ENCODE peak calls at places on chromosomes 5 and 9, in five cellular contexts. One of them, this sample, is unnamed.
A peak's percentile ranks its signal among the peaks of the same experiment; 100 is the strongest.

GRCh38 chr5:171801-172331 is 19.4 kb upstream of the LRRC14B start:
- DNase-seq in Peyer's patch: peak; percentile 34
- DNase-seq in AG10803: no peak
- DNase-seq in neural crest cell: no peak
- DNase-seq in IMR-90: no peak
- DNase-seq in this sample: no peak

GRCh38 chr5:123209163-123210013 is 120.3 kb downstream of the PRDM6 start:
- DNase-seq in Peyer's patch: no peak
- DNase-seq in AG10803: peak; percentile 78
- DNase-seq in IMR-90: peak; percentile 96
- DNase-seq in neural crest cell: no peak
- DNase-seq in this sample: peak; percentile 62

GRCh38 chr9:33044677-33045282 is 19.7 kb downstream of the DNAJA1 start:
- DNase-seq in Peyer's patch: peak; percentile 57
- DNase-seq in neural crest cell: no peak
- DNase-seq in AG10803: peak; percentile 3
- DNase-seq in IMR-90: no peak
- DNase-seq in this sample: no peak

GRCh38 chr5:160311491-160312138 is 749 bp downstream of the CCNJL start:
- DNase-seq in AG10803: no peak
- DNase-seq in neural crest cell: peak; percentile 26
- DNase-seq in Peyer's patch: no peak
- DNase-seq in IMR-90: no peak
- DNase-seq in this sample: no peak

GRCh38 chr5:97499605-97500004 is 316.6 kb upstream of the RIOK2 start:
- DNase-seq in neural crest cell: no peak
- DNase-seq in Peyer's patch: no peak
- DNase-seq in AG10803: peak; percentile 41
- DNase-seq in IMR-90: no peak
- DNase-seq in this sample: no peak

GRCh38 chr5:169003721-169004481 is 297.0 kb downstream of the SLIT3 start:
- DNase-seq in AG10803: no peak
- DNase-seq in neural crest cell: no peak
- DNase-seq in IMR-90: no peak
- DNase-seq in Peyer's patch: no peak
- DNase-seq in this sample: no peak

GRCh38 chr5:77957-78804 is 13.8 kb upstream of the PLEKHG4B start:
- DNase-seq in AG10803: peak; percentile 45
- DNase-seq in IMR-90: peak; percentile 24
- DNase-seq in neural crest cell: no peak
- DNase-seq in Peyer's patch: peak; percentile 47
- DNase-seq in this sample: peak; percentile 34

GRCh38 chr9:124344291-124345050 is 70.8 kb downstream of the PSMB7 start:
- DNase-seq in AG10803: no peak
- DNase-seq in neural crest cell: no peak
- DNase-seq in Peyer's patch: no peak
- DNase-seq in IMR-90: no peak
- DNase-seq in this sample: no peak

GRCh38 chr5:91849069-91849468 is 466.0 kb upstream of the ARRDC3 start:
- DNase-seq in neural crest cell: no peak
- DNase-seq in IMR-90: no peak
- DNase-seq in Peyer's patch: no peak
- DNase-seq in AG10803: peak; percentile 38
- DNase-seq in this sample: no peak

GRCh38 chr5:61816146-61816545 is 484.1 kb downstream of the ZSWIM6 start:
- DNase-seq in Peyer's patch: no peak
- DNase-seq in AG10803: no peak
- DNase-seq in IMR-90: no peak
- DNase-seq in neural crest cell: no peak
- DNase-seq in this sample: no peak

GRCh38 chr5:61815343-61815742 is 483.3 kb downstream of the ZSWIM6 start:
- DNase-seq in AG10803: no peak
- DNase-seq in IMR-90: no peak
- DNase-seq in neural crest cell: no peak
- DNase-seq in Peyer's patch: no peak
- DNase-seq in this sample: no peak

GRCh38 chr5:61821561-61821960 is 484.4 kb upstream of the KIF2A start:
- DNase-seq in neural crest cell: no peak
- DNase-seq in IMR-90: no peak
- DNase-seq in Peyer's patch: no peak
- DNase-seq in AG10803: no peak
- DNase-seq in this sample: no peak

GRCh38 chr5:61816585-61817450 is 484.8 kb downstream of the ZSWIM6 start:
- DNase-seq in IMR-90: no peak
- DNase-seq in neural crest cell: no peak
- DNase-seq in Peyer's patch: no peak
- DNase-seq in AG10803: no peak
- DNase-seq in this sample: no peak

DNA sequence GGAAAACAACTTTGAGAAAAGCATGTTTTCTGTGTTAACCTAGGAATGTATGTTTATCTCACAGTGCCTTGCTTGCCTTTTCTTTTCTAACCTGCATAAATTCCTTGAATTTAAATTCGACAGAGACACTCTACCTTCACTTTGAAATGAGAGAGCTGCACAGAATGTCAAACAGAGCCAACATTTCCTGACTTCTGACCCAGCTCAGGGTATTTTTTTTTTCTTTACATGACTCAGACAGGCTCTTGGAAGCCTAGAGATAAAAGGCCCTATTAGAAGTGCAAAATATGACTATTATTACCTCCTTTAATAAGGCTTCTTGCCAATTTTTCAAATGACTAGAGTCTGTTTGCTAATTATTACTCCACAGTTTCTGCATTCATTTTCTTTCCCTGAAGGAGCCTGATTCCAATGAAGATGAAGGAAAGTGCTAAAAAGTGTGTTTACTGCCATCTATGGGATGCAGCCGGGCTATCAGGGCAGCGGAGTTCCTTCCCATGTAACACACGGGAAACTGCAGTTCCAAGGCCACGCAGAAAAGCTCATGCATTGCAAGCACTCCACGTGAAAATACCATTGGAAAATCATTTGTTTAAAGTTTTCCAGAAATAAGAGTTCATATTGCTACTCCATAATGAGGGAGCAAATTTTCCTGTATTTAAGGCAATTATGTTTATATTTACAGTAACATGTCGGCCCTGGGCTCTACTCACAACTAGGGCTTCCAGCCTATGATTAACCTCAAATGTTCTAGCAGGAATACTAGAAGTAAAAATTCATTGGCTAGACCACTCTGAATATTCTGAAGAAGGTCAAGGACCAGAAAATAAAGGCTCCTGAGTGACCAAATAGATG is 485.6 kb downstream of the ZSWIM6 start:
- DNase-seq in IMR-90: peak; percentile 39
- DNase-seq in neural crest cell: peak; percentile 40
- DNase-seq in Peyer's patch: peak; percentile 74
- DNase-seq in AG10803: peak; percentile 54
- DNase-seq in this sample: peak; percentile 13
- TF ChIP-seq CTCF in IMR-90: peak; percentile 57
- TF ChIP-seq CTCF in neural crest cell: peak; percentile 73
- TF ChIP-seq CTCF in Peyer's patch: peak; percentile 72
- TF ChIP-seq CTCF in AG10803: peak; percentile 82
- TF ChIP-seq CTCF in this sample: peak; percentile 78

GRCh38 chr9:1434082-1434481 is 383.9 kb downstream of the DMRT2 start:
- DNase-seq in AG10803: peak; percentile 1
- DNase-seq in neural crest cell: no peak
- DNase-seq in IMR-90: no peak
- DNase-seq in Peyer's patch: no peak
- DNase-seq in this sample: no peak
- TF ChIP-seq CTCF in AG10803: peak; percentile 29
- TF ChIP-seq CTCF in neural crest cell: peak; percentile 33
- TF ChIP-seq CTCF in IMR-90: no peak
- TF ChIP-seq CTCF in Peyer's patch: no peak
- TF ChIP-seq CTCF in this sample: peak; percentile 4

GRCh38 chr5:7589800-7590199 is 193.9 kb downstream of the ADCY2 start:
- DNase-seq in Peyer's patch: no peak
- DNase-seq in IMR-90: no peak
- DNase-seq in neural crest cell: no peak
- DNase-seq in AG10803: no peak
- DNase-seq in this sample: no peak

GRCh38 chr5:7597058-7597457 is 201.1 kb downstream of the ADCY2 start:
- DNase-seq in neural crest cell: no peak
- DNase-seq in IMR-90: no peak
- DNase-seq in Peyer's patch: no peak
- DNase-seq in AG10803: no peak
- DNase-seq in this sample: no peak

GRCh38 chr5:7592910-7593309 is 197.0 kb downstream of the ADCY2 start:
- DNase-seq in Peyer's patch: no peak
- DNase-seq in AG10803: peak; percentile 1
- DNase-seq in IMR-90: no peak
- DNase-seq in neural crest cell: peak; percentile 26
- DNase-seq in this sample: no peak
- TF ChIP-seq CTCF in Peyer's patch: no peak
- TF ChIP-seq CTCF in AG10803: peak; percentile 40
- TF ChIP-seq CTCF in IMR-90: no peak
- TF ChIP-seq CTCF in neural crest cell: peak; percentile 58
- TF ChIP-seq CTCF in this sample: peak; percentile 16

DNA sequence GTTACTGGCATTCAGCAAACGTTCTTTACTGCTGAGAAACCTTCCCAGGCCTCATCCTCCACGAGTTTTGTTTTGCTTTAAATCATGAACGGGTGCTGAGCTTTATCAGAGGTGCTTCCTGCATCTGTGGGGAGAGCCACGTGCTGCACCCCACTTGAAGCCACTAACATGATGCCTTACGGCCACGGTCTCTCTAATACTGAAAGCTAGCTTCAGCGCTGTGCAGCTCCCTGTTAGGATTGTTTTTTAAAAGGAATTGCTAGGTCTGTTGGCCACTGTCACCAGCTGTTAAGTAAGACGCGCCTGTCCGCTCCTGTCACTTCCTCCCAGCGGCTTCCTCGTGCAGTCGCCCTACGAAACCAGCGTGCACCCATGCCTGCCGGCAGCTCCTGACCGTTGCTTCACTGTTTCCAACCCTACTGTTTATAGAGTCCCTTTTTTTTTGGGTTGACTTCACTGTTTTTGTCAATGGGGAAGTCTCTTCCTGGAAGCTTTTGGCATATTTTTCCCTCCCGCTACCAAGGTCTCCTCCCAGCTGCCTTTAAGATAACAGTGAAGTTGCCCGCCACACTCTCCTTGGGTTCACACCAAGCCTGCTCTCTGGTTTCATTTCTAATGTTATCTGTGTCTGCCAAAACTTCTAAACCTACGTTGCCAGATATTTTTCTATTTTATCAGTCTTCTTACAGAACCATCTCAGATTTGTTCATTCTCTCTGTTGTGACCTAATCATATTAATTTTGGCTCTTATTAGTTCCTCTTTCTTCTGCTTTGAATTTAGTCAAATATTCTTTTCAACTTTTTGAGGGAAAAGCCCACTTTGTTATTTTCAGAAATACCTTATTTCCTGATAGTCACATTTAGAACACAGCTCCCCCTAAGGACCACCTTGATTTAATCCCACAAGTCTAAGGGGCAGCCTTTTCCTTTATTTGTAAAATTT is 20.2 kb downstream of the LPCAT1 start:
- DNase-seq in AG10803: no peak
- DNase-seq in IMR-90: peak; percentile 28
- DNase-seq in Peyer's patch: peak; percentile 80
- DNase-seq in neural crest cell: no peak
- DNase-seq in this sample: no peak
- TF ChIP-seq CTCF in AG10803: no peak
- TF ChIP-seq CTCF in IMR-90: no peak
- TF ChIP-seq CTCF in Peyer's patch: no peak
- TF ChIP-seq CTCF in neural crest cell: no peak
- TF ChIP-seq CTCF in this sample: no peak

GRCh38 chr9:133199648-133200321 is 9.3 kb downstream of the OBP2B start:
- DNase-seq in Peyer's patch: no peak
- DNase-seq in neural crest cell: no peak
- DNase-seq in AG10803: peak; percentile 9
- DNase-seq in IMR-90: no peak
- DNase-seq in this sample: no peak
- TF ChIP-seq CTCF in Peyer's patch: peak; percentile 4
- TF ChIP-seq CTCF in neural crest cell: no peak
- TF ChIP-seq CTCF in AG10803: no peak
- TF ChIP-seq CTCF in IMR-90: no peak
- TF ChIP-seq CTCF in this sample: no peak

GRCh38 chr5:116756531-116756930 is 181.9 kb upstream of the SEMA6A start:
- DNase-seq in IMR-90: no peak
- DNase-seq in Peyer's patch: no peak
- DNase-seq in neural crest cell: no peak
- DNase-seq in AG10803: no peak
- DNase-seq in this sample: no peak
- TF ChIP-seq CTCF in IMR-90: no peak
- TF ChIP-seq CTCF in Peyer's patch: no peak
- TF ChIP-seq CTCF in neural crest cell: no peak
- TF ChIP-seq CTCF in AG10803: no peak
- TF ChIP-seq CTCF in this sample: no peak

GRCh38 chr5:116032991-116033390 is 719 bp downstream of the ARL14EPL start:
- DNase-seq in IMR-90: no peak
- DNase-seq in Peyer's patch: no peak
- DNase-seq in neural crest cell: no peak
- DNase-seq in AG10803: no peak
- DNase-seq in this sample: no peak

GRCh38 chr5:116038817-116039216 is 6.5 kb downstream of the ARL14EPL start:
- DNase-seq in AG10803: no peak
- DNase-seq in Peyer's patch: peak; percentile 67
- DNase-seq in IMR-90: no peak
- DNase-seq in neural crest cell: no peak
- DNase-seq in this sample: no peak

GRCh38 chr5:116035123-116035522 is 2.9 kb downstream of the ARL14EPL start:
- DNase-seq in AG10803: no peak
- DNase-seq in neural crest cell: no peak
- DNase-seq in Peyer's patch: no peak
- DNase-seq in IMR-90: no peak
- DNase-seq in this sample: no peak

GRCh38 chr5:116042375-116042774 is 10.1 kb downstream of the ARL14EPL start:
- DNase-seq in neural crest cell: no peak
- DNase-seq in Peyer's patch: no peak
- DNase-seq in IMR-90: no peak
- DNase-seq in AG10803: no peak
- DNase-seq in this sample: no peak

GRCh38 chr5:116037236-116037822 is 5.1 kb downstream of the ARL14EPL start:
- DNase-seq in AG10803: no peak
- DNase-seq in IMR-90: no peak
- DNase-seq in Peyer's patch: no peak
- DNase-seq in neural crest cell: no peak
- DNase-seq in this sample: no peak
- TF ChIP-seq CTCF in AG10803: peak; percentile 27
- TF ChIP-seq CTCF in IMR-90: peak; percentile 25
- TF ChIP-seq CTCF in Peyer's patch: no peak
- TF ChIP-seq CTCF in neural crest cell: peak; percentile 44
- TF ChIP-seq CTCF in this sample: peak; percentile 8

This sample was measured in AG09309.